ENCODE peak calls at places on chromosomes 3 and 15, in six cellular contexts. V is Peyer's patch, U is thyroid gland, Z is endothelial cell of umbilical vein, P is suprapubic skin, X is iPS DF 6.9. J is an unnamed sample. For H3K4me1 and H3K27me3, the result is how much of the 10 kb centered on the place peaks cover.

GRCh38 chr15:97750071-97750470 is 210.4 kb upstream of the ARRDC4 start:
- DNase-seq in X (no peak), P (no peak), V (no peak), Z (no peak), U (no peak), J (no peak)

GRCh38 chr3:102736961-102737304 is 302.1 kb downstream of the ZPLD1 start:
- DNase-seq in Z (no peak), V (no peak), U (no peak), P (no peak), X (no peak), J (no peak)

GRCh38 chr3:15953841-15954240 is 156.1 kb upstream of the ANKRD28 start:
- DNase-seq in U (no peak), P (no peak), Z (no peak), X (no peak), V (no peak), J (no peak)

GRCh38 chr3:172635588-172635987 is 75.3 kb downstream of the NCEH1 start:
- DNase-seq in V (no peak), Z (peak), U (no peak), X (no peak), P (no peak), J (no peak)

GRCh38 chr3:127822836-127823589 is 698 bp upstream of the MGLL start:
- DNase-seq in P (peak), U (peak), X (no peak), Z (no peak), V (no peak), J (peak)

GRCh38 chr3:124785966-124786365 is 55.7 kb downstream of the UMPS start:
- DNase-seq in P (no peak), Z (no peak), X (no peak), V (no peak), U (no peak), J (no peak)

GRCh38 chr15:71752604-71753289 is 57.6 kb upstream of the NR2E3 start:
- DNase-seq in U (peak), Z (peak), P (no peak), V (no peak), X (peak), J (no peak)

GRCh38 chr3:197364410-197365071 is 66.1 kb upstream of the DLG1 start:
- DNase-seq in P (no peak), Z (peak), X (no peak), V (no peak), U (peak), J (peak)

GRCh38 chr3:41768363-41768762 is 193.5 kb downstream of the ULK4 start:
- DNase-seq in Z (no peak), V (no peak), X (no peak), U (no peak), P (no peak), J (no peak)

GRCh38 chr15:37931868-37932267 is 2.6 kb upstream of the TMCO5A start:
- DNase-seq in V (no peak), P (no peak), Z (no peak), X (no peak), U (no peak), J (no peak)

GRCh38 chr15:43912208-43912607 is 85.4 kb downstream of the WDR76 start:
- DNase-seq in X (no peak), U (no peak), Z (no peak), V (no peak), P (no peak), J (no peak)

GRCh38 chr15:89184367-89184766 is 37.0 kb downstream of the RLBP1 start:
- DNase-seq in Z (no peak), V (no peak), X (no peak), P (no peak), U (no peak), J (no peak)

GRCh38 chr15:99106417-99107220 is 1.7 kb downstream of the SYNM start:
- DNase-seq in V (no peak), U (no peak), Z (peak), X (no peak), P (no peak), J (no peak)

GRCh38 chr3:182601597-182601996 is 191.7 kb upstream of the ATP11B start:
- DNase-seq in P (no peak), Z (no peak), V (no peak), U (no peak), X (no peak), J (no peak)

GRCh38 chr15:41862515-41863116 is 24.0 kb downstream of the PLA2G4B start:
- DNase-seq in P (no peak), V (no peak), Z (no peak), X (no peak), U (no peak), J (peak)

GRCh38 chr15:77030042-77030927 is 35.4 kb downstream of the PSTPIP1 start:
- DNase-seq in U (no peak), X (no peak), Z (no peak), P (peak), V (peak), J (peak)

GRCh38 chr3:133135303-133135702 is 97.1 kb downstream of the TMEM108 start:
- DNase-seq in V (no peak), P (no peak), X (no peak), U (no peak), Z (no peak), J (no peak)

GRCh38 chr3:25728101-25728500 is 55.1 kb downstream of the NGLY1 start:
- DNase-seq in U (no peak), Z (no peak), X (no peak), V (no peak), P (no peak), J (no peak)

GRCh38 chr3:31892500-31892899 is 88.6 kb downstream of the OSBPL10 start:
- DNase-seq in P (no peak), Z (no peak), U (no peak), X (no peak), V (no peak), J (no peak)

GRCh38 chr15:68228971-68229385 is 550 bp downstream of the CLN6 start:
- DNase-seq in U (peak), P (peak), Z (no peak), X (no peak), V (peak), J (no peak)

GRCh38 chr3:76585794-76586392 is 454.0 kb upstream of the ROBO2 start:
- DNase-seq in Z (no peak), P (no peak), U (no peak), X (no peak), V (no peak), J (no peak)

GRCh38 chr3:187277129-187277462 is 14.4 kb downstream of the MASP1 start:
- DNase-seq in U (no peak), X (no peak), P (no peak), Z (no peak), V (no peak), J (no peak)

GRCh38 chr3:192850501-192850981 is 67.1 kb downstream of the MB21D2 start:
- DNase-seq in X (no peak), Z (peak), V (no peak), P (no peak), U (no peak), J (no peak)

GRCh38 chr3:20043398-20043797 is 3.2 kb downstream of the KAT2B start:
- DNase-seq in Z (peak), P (peak), V (peak), X (no peak), U (peak), J (peak)

GRCh38 chr3:119237299-119237698 is 3.4 kb downstream of the B4GALT4 start:
- DNase-seq in P (no peak), Z (no peak), V (no peak), X (no peak), U (no peak), J (no peak)
- H3K4me1 ChIP-seq in P (under half), Z (under half), V (under half), X (under half), U (under half), J (under half)

GRCh38 chr3:54527521-54527920 is 400.3 kb downstream of the LRTM1 start:
- DNase-seq in X (no peak), U (no peak), V (no peak), Z (no peak), P (no peak), J (no peak)
- H3K27ac ChIP-seq in X (no peak), U (no peak), V (no peak), Z (no peak), P (peak), J (no peak)

DNA sequence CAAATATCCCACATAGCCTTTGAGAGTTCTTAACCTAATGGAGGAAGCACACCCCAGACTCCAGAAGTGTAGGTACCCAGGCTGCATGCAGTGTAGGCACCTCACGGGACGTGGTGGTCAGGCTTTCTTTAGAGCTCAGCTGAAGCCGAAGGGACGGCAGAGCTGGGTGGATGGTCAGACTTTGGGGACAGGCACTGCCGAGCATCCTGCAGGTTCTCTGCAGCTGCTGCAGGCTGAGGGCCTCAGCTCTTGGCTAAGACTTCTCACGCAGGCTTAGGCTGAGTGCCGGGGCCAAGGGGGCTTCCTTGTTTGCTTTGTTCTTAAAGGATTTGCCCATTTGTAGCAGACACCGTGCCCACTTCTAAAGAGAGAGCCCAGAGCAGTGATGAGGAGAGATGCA is 177.0 kb downstream of the RAB11A start:
- DNase-seq in X (no peak), P (no peak), V (no peak), Z (no peak), U (no peak), J (no peak)
- H3K27me3 ChIP-seq in X (under half), P (under half), V (under half), Z (under half), U (under half), J (under half)

GRCh38 chr3:48467473-48468267 is 21.1 kb downstream of the ATRIP start:
- DNase-seq in P (no peak), V (no peak), U (no peak), X (no peak), Z (no peak), J (no peak)

GRCh38 chr3:48468329-48468731 is 21.8 kb downstream of the ATRIP start:
- DNase-seq in V (no peak), U (no peak), X (no peak), Z (no peak), P (no peak), J (no peak)

GRCh38 chr3:48469046-48469915 is 22.7 kb downstream of the ATRIP start:
- DNase-seq in Z (no peak), X (no peak), V (no peak), P (no peak), U (no peak), J (no peak)

GRCh38 chr3:48472673-48472922 is 26.1 kb downstream of the ATRIP start:
- DNase-seq in Z (no peak), X (no peak), P (no peak), U (peak), V (no peak), J (peak)

GRCh38 chr3:48470286-48470685 is 23.7 kb downstream of the ATRIP start:
- DNase-seq in U (no peak), V (no peak), P (no peak), Z (no peak), X (no peak), J (no peak)
- H3K4me1 ChIP-seq in U (under half), V (under half), P (half or more), Z (under half), X (under half), J (half or more)

DNA sequence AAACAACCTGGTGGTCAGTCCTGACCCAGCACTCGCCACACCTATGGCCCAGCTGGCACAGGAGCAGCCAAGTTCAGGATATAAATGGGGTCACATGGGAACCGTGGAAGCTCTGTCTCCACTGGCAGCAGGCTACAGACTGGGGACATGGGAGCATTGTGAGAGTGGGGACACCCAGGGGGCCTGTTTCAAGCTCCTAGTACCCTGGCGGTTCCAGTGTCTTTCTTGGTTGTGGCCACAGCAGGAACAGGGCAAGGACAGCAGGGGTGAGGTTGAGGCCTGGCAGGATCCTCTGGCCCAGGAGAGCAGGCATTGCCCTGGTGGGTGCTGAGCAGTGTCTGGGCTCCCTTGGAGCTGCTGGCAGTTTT is 1.9 kb downstream of the CSK start:
- DNase-seq in P (no peak), X (no peak), U (no peak), V (no peak), Z (no peak), J (no peak)
- H3K27ac ChIP-seq in P (peak), X (no peak), U (peak), V (peak), Z (no peak), J (peak)

GRCh38 chr3:194138732-194139084 is 2.8 kb downstream of the HES1 start:
- DNase-seq in V (no peak), X (no peak), Z (no peak), U (no peak), P (no peak), J (no peak)
- H3K27me3 ChIP-seq in V (under half), X (under half), Z (under half), U (under half), P (under half), J (under half)